ENCODE peak calls at places on chromosomes 1 and 21, in ten cellular contexts. J is progenitor cell of endocrine pancreas; M is naive thymus-derived CD8-positive, alpha-beta T cell; E is WTC11; T is stimulated activated CD4-positive, alpha-beta T cell treated with anti-CD3 and anti-CD28 coated beads, Interleukin-1b, Interleukin-23, amount 100 ng/mL, for 4 hours; V is stimulated activated naive CD8-positive, alpha-beta T cell treated with anti-CD3 and anti-CD28 coated beads, Interleukin-15, Interleukin-2, amounts not matched to agents 100 U/mL and 50 U/mL, for 24 hours; U is left ventricle myocardium inferior; K is kidney tubule cell; W is HTR-8/SVneo; A is NCI-H2081. I is an unnamed sample.

GRCh38 chr1:228825840-228826484 is 90.7 kb downstream of the RHOU start:
- DNase-seq in J (no peak), M (no peak), E (no peak), T (no peak), V (no peak), U (no peak), K (peak), W (no peak), A (no peak), I (peak)

GRCh38 chr1:32063261-32063681 is 9.5 kb upstream of the TMEM39B start:
- DNase-seq in J (no peak), M (no peak), E (no peak), T (no peak), V (no peak), U (no peak), K (peak), W (peak), A (peak), I (peak)

GRCh38 chr1:159869607-159870006 is 7.2 kb upstream of the VSIG8 start:
- DNase-seq in J (no peak), M (no peak), E (no peak), T (no peak), V (no peak), U (no peak), K (no peak), W (no peak), A (no peak), I (no peak)

GRCh38 chr1:6317101-6317760 is 56.3 kb upstream of the GPR153 start:
- DNase-seq in J (no peak), M (no peak), E (no peak), T (no peak), V (no peak), U (no peak), K (no peak), W (no peak), A (no peak), I (no peak)

GRCh38 chr1:231808990-231809389 is 182.4 kb downstream of the DISC1 start:
- DNase-seq in J (no peak), M (no peak), E (no peak), T (no peak), V (no peak), U (no peak), K (peak), W (peak), A (no peak), I (no peak)

GRCh38 chr1:65422241-65423203 is 2.1 kb downstream of the LEPR start:
- DNase-seq in J (no peak), M (no peak), E (no peak), T (no peak), V (no peak), U (no peak), K (peak), W (no peak), A (no peak), I (no peak)

GRCh38 chr1:158105342-158105741 is 75.4 kb upstream of the CD1D start:
- DNase-seq in J (no peak), M (no peak), E (no peak), T (no peak), V (no peak), U (no peak), K (no peak), W (no peak), A (no peak), I (no peak)

GRCh38 chr1:211488641-211489040 is 3.3 kb downstream of the RD3 start:
- DNase-seq in J (no peak), M (no peak), E (no peak), T (no peak), V (no peak), U (no peak), K (no peak), W (no peak), A (no peak), I (no peak)

GRCh38 chr1:63669151-63669961 is 76.1 kb downstream of the PGM1 start:
- DNase-seq in J (no peak), M (no peak), E (no peak), T (no peak), V (no peak), U (no peak), K (no peak), W (no peak), A (no peak), I (no peak)

GRCh38 chr1:154403300-154403943 is 1.7 kb upstream of the IL6R start:
- DNase-seq in J (no peak), M (peak), E (no peak), T (no peak), V (no peak), U (no peak), K (no peak), W (no peak), A (no peak), I (no peak)

GRCh38 chr1:99858285-99858684 is 8.1 kb downstream of the AGL start:
- DNase-seq in J (no peak), M (no peak), E (no peak), T (no peak), V (no peak), U (no peak), K (no peak), W (no peak), A (peak), I (no peak)

GRCh38 chr1:178101654-178102053 is 7.8 kb downstream of the RASAL2 start:
- DNase-seq in J (no peak), M (no peak), E (no peak), T (no peak), V (no peak), U (no peak), K (no peak), W (no peak), A (no peak), I (no peak)

GRCh38 chr1:20153000-20153418 is 13.9 kb downstream of the PLA2G2F start:
- DNase-seq in J (no peak), M (no peak), E (peak), T (no peak), V (no peak), U (peak), K (peak), W (no peak), A (no peak), I (no peak)

GRCh38 chr1:121587777-121588176 is 403.0 kb downstream of the SRGAP2C start:
- DNase-seq in J (no peak), M (no peak), E (no peak), T (no peak), V (no peak), U (no peak), K (peak), W (peak), A (no peak), I (no peak)

GRCh38 chr1:145964328-145965118 is at the start of the genes ANKRD34A and POLR3GL:
- DNase-seq in J (peak), M (peak), E (peak), T (peak), V (peak), U (peak), K (peak), W (peak), A (peak), I (peak)

GRCh38 chr1:54122131-54122751 is 30.6 kb downstream of the CDCP2 start:
- DNase-seq in J (no peak), M (no peak), E (peak), T (no peak), V (no peak), U (no peak), K (no peak), W (no peak), A (no peak), I (no peak)

GRCh38 chr1:203055166-203055799 is 29.0 kb downstream of the PPFIA4 start:
- DNase-seq in J (no peak), M (no peak), E (peak), T (no peak), V (no peak), U (no peak), K (no peak), W (no peak), A (no peak), I (peak)

GRCh38 chr1:225253784-225254183 is 174.1 kb downstream of the LBR start:
- DNase-seq in J (no peak), M (no peak), E (no peak), T (no peak), V (no peak), U (no peak), K (peak), W (no peak), A (no peak), I (no peak)

GRCh38 chr1:241582921-241583321 is 50.7 kb downstream of the KMO start:
- DNase-seq in J (no peak), M (no peak), E (no peak), T (no peak), V (no peak), U (no peak), K (peak), W (no peak), A (no peak), I (no peak)

GRCh38 chr1:19453843-19454242 is 31.5 kb downstream of the CAPZB start:
- DNase-seq in J (no peak), M (no peak), E (no peak), T (no peak), V (no peak), U (peak), K (no peak), W (no peak), A (no peak), I (peak)

GRCh38 chr1:244851546-244852231 is 12.7 kb downstream of the HNRNPU start:
- DNase-seq in J (no peak), M (no peak), E (no peak), T (no peak), V (no peak), U (no peak), K (no peak), W (no peak), A (no peak), I (no peak)

GRCh38 chr1:11730429-11730861 is 5.5 kb upstream of the AGTRAP start:
- DNase-seq in J (no peak), M (peak), E (no peak), T (no peak), V (peak), U (no peak), K (no peak), W (no peak), A (no peak), I (peak)

GRCh38 chr21:26966360-26966977 is 419 bp downstream of the ADAMTS5 start:
- DNase-seq in J (no peak), M (no peak), E (no peak), T (no peak), V (no peak), U (no peak), K (peak), W (no peak), A (no peak), I (no peak)

GRCh38 chr1:150765229-150765976 is at the start of gene CTSS:
- DNase-seq in J (no peak), M (no peak), E (no peak), T (no peak), V (no peak), U (no peak), K (peak), W (no peak), A (no peak), I (peak)

GRCh38 chr1:34829250-34829649 is 30.3 kb downstream of the SMIM12 start:
- DNase-seq in J (no peak), M (no peak), E (no peak), T (no peak), V (no peak), U (no peak), K (no peak), W (no peak), A (no peak), I (no peak)

GRCh38 chr21:44434568-44434925 is 20.8 kb upstream of the LRRC3 start:
- DNase-seq in J (peak), M (no peak), E (no peak), T (no peak), V (peak), U (peak), K (no peak), W (no peak), A (no peak), I (no peak)

GRCh38 chr1:157135646-157136045 is 2.5 kb downstream of the ETV3 start:
- DNase-seq in J (no peak), M (no peak), E (no peak), T (no peak), V (no peak), U (no peak), K (peak), W (no peak), A (no peak), I (no peak)

GRCh38 chr1:10737651-10738050 is 58.8 kb downstream of the CASZ1 start:
- DNase-seq in J (no peak), M (no peak), E (no peak), T (no peak), V (no peak), U (no peak), K (no peak), W (no peak), A (no peak), I (no peak)

GRCh38 chr1:212414328-212415106 is at the start of gene PACC1:
- DNase-seq in J (peak), M (peak), E (peak), T (peak), V (peak), U (peak), K (peak), W (peak), A (peak), I (peak)

GRCh38 chr1:160148121-160148520 is 3.3 kb upstream of the ATP1A4 start:
- DNase-seq in J (no peak), M (no peak), E (no peak), T (no peak), V (no peak), U (no peak), K (no peak), W (no peak), A (no peak), I (no peak)